ENCODE peak calls at places on chromosomes 5 and 9, in seven cellular contexts. Z is HepG2, I is K562, B is SK-N-SH, K is HCT116, O is GM12878, Q is H1. S is an unnamed sample.

GRCh38 chr5:151213803-151214613 is 9.9 kb downstream of the CCDC69 start:
- DNase-seq in Z (peak; percentile 45), I (peak; percentile 80), B (no peak), K (no peak), O (peak; percentile 93), Q (peak; percentile 58), S (no peak)

GRCh38 chr5:66362021-66362420 is 217.9 kb downstream of the SREK1 start:
- DNase-seq in Z (no peak), I (no peak), B (no peak), K (no peak), O (no peak), Q (no peak), S (no peak)

GRCh38 chr9:129383005-129383414 is 204.9 kb upstream of the IER5L start:
- DNase-seq in Z (no peak), I (no peak), B (peak; percentile 70), K (peak; percentile 39), O (no peak), Q (no peak), S (peak; percentile 95)

GRCh38 chr5:66814146-66814991 is 218.2 kb downstream of the MAST4 start:
- DNase-seq in Z (peak; percentile 32), I (peak; percentile 46), B (peak; percentile 66), K (peak; percentile 28), O (peak; percentile 5), Q (no peak), S (peak; percentile 61)

GRCh38 chr5:44332360-44332971 is 56.8 kb downstream of the FGF10 start:
- DNase-seq in Z (peak; percentile 17), I (peak; percentile 28), B (peak; percentile 8), K (peak; percentile 39), O (no peak), Q (no peak), S (peak; percentile 69)

GRCh38 chr5:168085321-168086040 is 206.0 kb upstream of the WWC1 start:
- DNase-seq in Z (no peak), I (no peak), B (peak; percentile 39), K (no peak), O (no peak), Q (no peak), S (no peak)

GRCh38 chr5:114435220-114435481 is 73.3 kb downstream of the KCNN2 start:
- DNase-seq in Z (no peak), I (no peak), B (no peak), K (no peak), O (no peak), Q (no peak), S (no peak)

GRCh38 chr9:70013598-70014196 is 30.0 kb upstream of the MAMDC2 start:
- DNase-seq in Z (no peak), I (no peak), B (peak; percentile 52), K (no peak), O (no peak), Q (no peak), S (no peak)

GRCh38 chr9:127035948-127036347 is 86.5 kb downstream of the ANGPTL2 start:
- DNase-seq in Z (no peak), I (no peak), B (peak; percentile 39), K (no peak), O (no peak), Q (no peak), S (no peak)

GRCh38 chr9:4923580-4924544 is 61.2 kb upstream of the JAK2 start:
- DNase-seq in Z (peak; percentile 51), I (peak; percentile 33), B (peak; percentile 10), K (no peak), O (no peak), Q (no peak), S (peak; percentile 49)

GRCh38 chr5:73631500-73631899 is 5.5 kb downstream of the ARHGEF28 start:
- DNase-seq in Z (no peak), I (no peak), B (no peak), K (no peak), O (no peak), Q (no peak), S (no peak)

GRCh38 chr5:135979510-135979909 is 24.7 kb upstream of the LECT2 start:
- DNase-seq in Z (no peak), I (no peak), B (no peak), K (no peak), O (no peak), Q (no peak), S (no peak)

GRCh38 chr9:112029921-112030444 is 133.4 kb downstream of the UGCG start:
- DNase-seq in Z (peak; percentile 43), I (no peak), B (no peak), K (no peak), O (no peak), Q (no peak), S (peak; percentile 47)

GRCh38 chr5:82336566-82337351 is 58.6 kb upstream of the RPS23 start:
- DNase-seq in Z (no peak), I (no peak), B (no peak), K (no peak), O (no peak), Q (no peak), S (no peak)

GRCh38 chr5:82338731-82339130 is 60.6 kb upstream of the RPS23 start:
- DNase-seq in Z (no peak), I (no peak), B (no peak), K (no peak), O (no peak), Q (no peak), S (no peak)

GRCh38 chr5:82340799-82341198 is 62.6 kb upstream of the RPS23 start:
- DNase-seq in Z (no peak), I (no peak), B (no peak), K (no peak), O (no peak), Q (no peak), S (no peak)

GRCh38 chr5:82341325-82341724 is 63.2 kb upstream of the RPS23 start:
- DNase-seq in Z (no peak), I (no peak), B (no peak), K (no peak), O (no peak), Q (no peak), S (no peak)

GRCh38 chr5:82339744-82340143 is 61.6 kb upstream of the RPS23 start:
- DNase-seq in Z (no peak), I (no peak), B (no peak), K (no peak), O (no peak), Q (no peak), S (no peak)
- TF ChIP-seq JUND in Z (no peak), I (no peak), B (no peak), K (no peak), O (no peak), Q (no peak), S (no peak)

GRCh38 chr5:123428521-123429220 is 5.5 kb upstream of the CEP120 start:
- DNase-seq in Z (peak; percentile 11), I (no peak), B (no peak), K (no peak), O (no peak), Q (no peak), S (no peak)
- TF ChIP-seq JUND in Z (no peak), I (no peak), B (no peak), K (no peak), O (no peak), Q (no peak), S (no peak)

GRCh38 chr5:5795074-5795779 is 372.8 kb downstream of the ICE1 start:
- DNase-seq in Z (no peak), I (no peak), B (no peak), K (no peak), O (no peak), Q (peak; percentile 14), S (no peak)
- TF ChIP-seq JUND in Z (no peak), I (no peak), B (no peak), K (no peak), O (no peak), Q (no peak), S (no peak)

DNA sequence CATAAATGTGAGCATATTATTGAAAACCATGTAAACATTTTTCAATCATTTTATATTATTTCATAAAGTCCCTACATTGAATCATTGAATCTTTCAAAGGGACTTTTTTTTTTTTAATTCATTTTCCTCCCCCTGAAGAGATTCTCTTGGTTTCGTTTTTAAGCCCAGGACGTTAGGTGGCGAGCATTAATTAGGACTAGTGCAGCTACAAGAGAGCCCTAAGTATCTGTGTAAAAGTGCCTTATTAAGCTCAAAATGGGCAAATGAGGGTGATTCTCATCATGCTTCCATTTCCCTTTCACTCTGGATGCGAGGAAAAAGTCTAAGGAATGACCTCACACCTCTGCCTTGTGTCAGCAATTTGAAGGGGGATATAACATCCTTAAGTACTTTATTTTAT is 517.9 kb upstream of the ITGA1 start:
- DNase-seq in Z (no peak), I (no peak), B (no peak), K (no peak), O (no peak), Q (no peak), S (peak; percentile 15)
- TF ChIP-seq JUND in Z (no peak), I (no peak), B (no peak), K (no peak), O (no peak), Q (no peak), S (no peak)

S was measured in T47D.